ENCODE peak calls at places on chromosomes 7 and 10, in six cellular contexts. D, I, M, U, Y and E are unnamed samples.

GRCh38 chr7:30914611-30915601 is 3.3 kb downstream of the AQP1 start:
- DNase-seq in D (no peak), I (no peak), M (no peak), U (no peak), Y (no peak), E (peak)

GRCh38 chr10:118840776-118841468 is 86.2 kb upstream of the CACUL1 start:
- DNase-seq in D (no peak), I (no peak), M (no peak), U (no peak), Y (no peak), E (no peak)

GRCh38 chr10:116888380-116889055 is 39.2 kb downstream of the ENO4 start:
- DNase-seq in D (peak), I (peak), M (no peak), U (no peak), Y (peak), E (no peak)

GRCh38 chr7:148330822-148331221 is 259.7 kb upstream of the C7orf33 start:
- DNase-seq in D (no peak), I (no peak), M (no peak), U (no peak), Y (no peak), E (no peak)

GRCh38 chr7:27953777-27954176 is 213.8 kb downstream of the TAX1BP1 start:
- DNase-seq in D (no peak), I (no peak), M (no peak), U (no peak), Y (no peak), E (no peak)

GRCh38 chr7:36910859-36911258 is 186.6 kb upstream of the AOAH start:
- DNase-seq in D (no peak), I (no peak), M (no peak), U (no peak), Y (no peak), E (no peak)

GRCh38 chr10:46020871-46021553 is 9.4 kb downstream of the NCOA4 start:
- DNase-seq in D (no peak), I (no peak), M (no peak), U (no peak), Y (no peak), E (peak)

GRCh38 chr10:132676193-132676891 is 109.6 kb downstream of the NKX6-2 start:
- DNase-seq in D (no peak), I (no peak), M (no peak), U (no peak), Y (peak), E (no peak)

GRCh38 chr7:107660381-107661080 is at the start of gene SLC26A4:
- DNase-seq in D (no peak), I (no peak), M (no peak), U (peak), Y (peak), E (peak)

GRCh38 chr10:100485336-100485735 is 22.5 kb downstream of the WNT8B start:
- DNase-seq in D (no peak), I (no peak), M (no peak), U (no peak), Y (peak), E (no peak)

GRCh38 chr10:70426835-70427234 is 14.6 kb downstream of the NODAL start:
- DNase-seq in D (no peak), I (no peak), M (no peak), U (no peak), Y (no peak), E (no peak)

GRCh38 chr7:155108144-155108901 is 38.2 kb downstream of the HTR5A start:
- DNase-seq in D (no peak), I (no peak), M (no peak), U (no peak), Y (no peak), E (no peak)

GRCh38 chr7:150937848-150938561 is 40.1 kb downstream of the KCNH2 start:
- DNase-seq in D (no peak), I (no peak), M (no peak), U (no peak), Y (no peak), E (peak)

GRCh38 chr10:78277734-78278404 is 244.2 kb downstream of the RPS24 start:
- DNase-seq in D (no peak), I (peak), M (peak), U (no peak), Y (no peak), E (no peak)

GRCh38 chr7:118754608-118755007 is 530.1 kb downstream of the ANKRD7 start:
- DNase-seq in D (no peak), I (no peak), M (no peak), U (no peak), Y (no peak), E (no peak)

GRCh38 chr10:93248583-93249227 is 175.0 kb downstream of the CYP26A1 start:
- DNase-seq in D (no peak), I (no peak), M (no peak), U (no peak), Y (no peak), E (no peak)

GRCh38 chr7:102860351-102860811 is 52.4 kb upstream of the LRRC17 start:
- DNase-seq in D (no peak), I (no peak), M (no peak), U (no peak), Y (no peak), E (no peak)

GRCh38 chr10:9010931-9011670 is 956.6 kb downstream of the GATA3 start:
- DNase-seq in D (no peak), I (no peak), M (no peak), U (no peak), Y (no peak), E (no peak)

GRCh38 chr7:35519971-35520809 is 174.7 kb downstream of the HERPUD2 start:
- DNase-seq in D (no peak), I (peak), M (no peak), U (peak), Y (peak), E (peak)

GRCh38 chr10:103715430-103715829 is 139.9 kb downstream of the SH3PXD2A start:
- DNase-seq in D (no peak), I (no peak), M (no peak), U (no peak), Y (no peak), E (no peak)

GRCh38 chr10:95908450-95908849 is 675 bp downstream of the CC2D2B start:
- DNase-seq in D (no peak), I (no peak), M (no peak), U (no peak), Y (no peak), E (no peak)

GRCh38 chr7:21939136-21939857 is 6.4 kb downstream of the CDCA7L start:
- DNase-seq in D (no peak), I (no peak), M (no peak), U (peak), Y (no peak), E (no peak)

GRCh38 chr7:144780071-144780608 is 55.7 kb downstream of the TPK1 start:
- DNase-seq in D (no peak), I (no peak), M (no peak), U (no peak), Y (no peak), E (peak)

GRCh38 chr7:1567893-1568292 is 1.9 kb downstream of the PSMG3 start:
- DNase-seq in D (no peak), I (peak), M (no peak), U (no peak), Y (no peak), E (no peak)

GRCh38 chr7:3649678-3650445 is 348.8 kb downstream of the SDK1 start:
- DNase-seq in D (no peak), I (no peak), M (no peak), U (no peak), Y (no peak), E (peak)

GRCh38 chr10:69786791-69787190 is 14.9 kb upstream of the COL13A1 start:
- DNase-seq in D (no peak), I (no peak), M (no peak), U (no peak), Y (no peak), E (peak)

GRCh38 chr10:21171197-21171935 is 274.3 kb upstream of the NEBL start:
- DNase-seq in D (no peak), I (no peak), M (no peak), U (no peak), Y (peak), E (no peak)

GRCh38 chr10:118017071-118017740 is 29.5 kb downstream of the RAB11FIP2 start:
- DNase-seq in D (no peak), I (no peak), M (no peak), U (no peak), Y (no peak), E (no peak)

GRCh38 chr7:154881046-154881445 is 121.9 kb downstream of the PAXIP1 start:
- DNase-seq in D (no peak), I (no peak), M (no peak), U (no peak), Y (no peak), E (no peak)

GRCh38 chr10:1241973-1242935 is 186.1 kb downstream of the WDR37 start:
- DNase-seq in D (no peak), I (no peak), M (no peak), U (no peak), Y (no peak), E (no peak)

GRCh38 chr7:149877890-149878522 is 4.2 kb downstream of the ATP6V0E2 start:
- DNase-seq in D (no peak), I (no peak), M (no peak), U (no peak), Y (no peak), E (no peak)

GRCh38 chr10:28118985-28119628 is 120.2 kb upstream of the ODAD2 start:
- DNase-seq in D (no peak), I (no peak), M (no peak), U (no peak), Y (no peak), E (no peak)

GRCh38 chr7:43781726-43782607 is 23.5 kb downstream of the BLVRA start:
- DNase-seq in D (no peak), I (no peak), M (no peak), U (peak), Y (no peak), E (peak)